ENCODE peak calls at places on chromosomes 11 and 22, in four cellular contexts. K is A549, Z is GM13977, T is bronchial epithelial cell. X is an unnamed sample.

GRCh38 chr22:24093855-24094254 is 82.8 kb downstream of the CABIN1 start:
- DNase-seq in K (no peak), Z (no peak), T (no peak), X (no peak)

GRCh38 chr11:57309106-57310059 is 15.4 kb downstream of the TNKS1BP1 start:
- DNase-seq in K (no peak), Z (no peak), T (no peak), X (no peak)

GRCh38 chr22:22046370-22046769 is 63.8 kb upstream of the TOP3B start:
- DNase-seq in K (no peak), Z (no peak), T (no peak), X (no peak)

GRCh38 chr22:29703595-29704195 is 16.1 kb upstream of the CABP7 start:
- DNase-seq in K (no peak), Z (no peak), T (no peak), X (no peak)

GRCh38 chr11:111231836-111232235 is 13.7 kb upstream of the POU2AF2 start:
- DNase-seq in K (no peak), Z (no peak), T (no peak), X (no peak)

GRCh38 chr22:39300198-39300830 is 19.1 kb downstream of the RPL3 start:
- DNase-seq in K (no peak), Z (no peak), T (no peak), X (no peak)

GRCh38 chr11:126061707-126062678 is 673 bp downstream of the CDON start:
- DNase-seq in K (peak; percentile 74), Z (peak; percentile 34), T (peak; percentile 45), X (no peak)

GRCh38 chr11:125069796-125070195 is 6.7 kb downstream of the SLC37A2 start:
- DNase-seq in K (no peak), Z (no peak), T (peak; percentile 54), X (no peak)

GRCh38 chr22:23539135-23539838 is 40.8 kb downstream of the IGLL1 start:
- DNase-seq in K (peak; percentile 36), Z (peak; percentile 75), T (peak; percentile 68), X (peak; percentile 50)

GRCh38 chr22:39244496-39245129 is at the start of gene PDGFB:
- DNase-seq in K (no peak), Z (no peak), T (no peak), X (no peak)

GRCh38 chr11:35367491-35367890 is 51.9 kb downstream of the SLC1A2 start:
- DNase-seq in K (no peak), Z (no peak), T (no peak), X (no peak)

GRCh38 chr22:45552580-45553332 is 50.1 kb downstream of the FBLN1 start:
- DNase-seq in K (no peak), Z (no peak), T (peak; percentile 20), X (no peak)

GRCh38 chr22:46829140-46829891 is 66.9 kb downstream of the TBC1D22A start:
- DNase-seq in K (peak; percentile 72), Z (no peak), T (peak; percentile 75), X (no peak)

GRCh38 chr11:62104816-62105610 is 18.8 kb upstream of the INCENP start:
- DNase-seq in K (no peak), Z (no peak), T (peak; percentile 28), X (no peak)

GRCh38 chr11:44764583-44764982 is 37.8 kb downstream of the TSPAN18 start:
- DNase-seq in K (no peak), Z (no peak), T (no peak), X (no peak)

GRCh38 chr22:19803736-19804267 is 43.2 kb downstream of the TBX1 start:
- DNase-seq in K (no peak), Z (no peak), T (no peak), X (no peak)

DNA sequence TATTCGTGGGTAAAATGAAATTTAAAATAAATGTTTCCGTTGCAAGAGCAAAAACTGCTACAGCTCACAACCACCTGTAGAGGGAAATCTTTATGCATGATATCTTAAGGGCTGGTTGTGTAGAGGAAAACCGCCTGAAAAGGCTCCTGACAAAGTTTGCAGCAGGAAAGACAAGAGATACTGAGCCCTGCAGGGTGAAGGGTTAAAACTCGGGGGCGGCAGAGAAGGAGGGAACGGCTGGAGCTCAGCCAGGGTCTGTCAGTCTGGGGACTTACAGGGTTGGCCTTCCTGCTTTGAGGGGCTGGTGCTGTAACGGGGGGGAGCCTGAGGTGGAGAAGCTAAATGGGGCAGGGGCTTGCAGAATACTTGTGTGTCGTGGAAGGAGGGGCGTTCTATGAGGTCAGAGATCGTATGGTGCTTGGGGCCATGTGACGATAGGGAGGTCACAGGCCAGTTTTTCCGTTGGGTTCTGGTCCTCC is 122.9 kb upstream of the HSD17B12 start:
- DNase-seq in K (no peak), Z (no peak), T (no peak), X (no peak)
- TF ChIP-seq CTCF in K (no peak), Z (peak; percentile 15), T (no peak), X (no peak)

DNA sequence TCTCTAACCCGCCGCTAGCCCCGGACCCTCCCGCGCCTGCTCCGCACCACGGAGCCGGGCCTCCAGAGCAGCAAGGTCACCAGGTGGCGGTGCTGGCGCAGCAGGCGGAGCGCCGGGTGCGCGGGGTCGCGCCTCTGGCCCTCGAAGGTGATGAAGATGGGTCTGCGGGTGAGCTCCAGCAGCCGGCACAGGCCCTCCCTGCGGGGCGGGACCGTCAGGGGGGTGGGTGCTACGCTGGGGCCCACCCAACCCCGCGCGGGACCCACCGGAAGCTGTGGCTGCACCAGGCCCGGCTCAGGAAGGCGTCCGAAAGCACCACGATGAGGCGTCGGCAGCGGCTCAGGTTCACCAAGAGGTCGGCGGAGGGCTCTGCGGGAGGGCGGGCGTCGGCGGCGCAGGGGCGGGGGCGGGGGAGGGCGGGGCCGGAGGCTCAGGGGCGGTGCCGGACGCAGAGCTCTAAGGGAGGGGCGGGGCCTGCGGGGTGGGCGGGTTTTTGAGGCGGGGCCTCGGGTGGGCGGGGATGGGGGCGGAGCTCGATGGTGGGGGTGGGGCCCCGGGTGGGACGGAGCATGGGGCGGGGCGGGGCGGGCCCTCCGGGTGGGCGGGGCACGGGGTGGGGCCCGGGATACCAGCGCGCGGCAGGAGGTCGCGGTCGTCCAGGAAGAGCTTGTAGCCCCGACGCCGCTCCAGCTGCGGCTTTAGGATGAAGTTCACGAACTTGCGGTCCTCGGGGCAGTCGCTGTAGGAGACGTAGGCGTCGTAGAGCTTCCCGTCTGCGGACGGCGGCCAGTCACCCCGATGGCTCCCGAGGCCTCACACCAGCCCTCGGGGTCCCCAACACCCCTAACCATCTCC is 7.8 kb downstream of the SIGIRR start:
- DNase-seq in K (peak; percentile 63), Z (peak; percentile 95), T (peak; percentile 73), X (peak; percentile 76)
- TF ChIP-seq CTCF in K (peak; percentile 20), Z (peak; percentile 38), T (peak; percentile 30), X (no peak)

GRCh38 chr11:41613321-41613720 is 153.9 kb upstream of the LRRC4C start:
- DNase-seq in K (no peak), Z (no peak), T (no peak), X (no peak)

DNA sequence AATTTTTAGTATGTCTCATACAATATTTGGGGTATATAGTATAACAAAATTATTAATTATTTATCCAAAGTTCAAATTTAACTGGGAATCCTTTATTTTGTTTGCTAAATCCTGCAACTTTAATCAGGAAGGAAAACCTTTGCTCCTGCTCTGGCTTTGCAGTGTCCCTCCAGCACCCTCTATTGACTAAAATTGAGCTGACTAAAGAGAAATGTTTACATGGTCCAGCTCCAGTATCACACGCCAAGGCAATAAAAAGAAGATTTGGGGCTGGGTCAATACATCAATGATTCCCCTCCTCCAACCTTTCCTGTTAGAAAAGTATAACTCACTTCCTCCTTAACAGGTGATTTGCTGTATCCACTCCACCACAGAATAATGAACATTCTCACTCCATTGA is 153.0 kb upstream of the LRRC4C start:
- DNase-seq in K (no peak), Z (no peak), T (peak; percentile 0), X (no peak)
- TF ChIP-seq CTCF in K (no peak), Z (peak; percentile 23), T (no peak), X (no peak)

GRCh38 chr11:130314749-130315285 is at the start of gene ZBTB44:
- DNase-seq in K (peak; percentile 63), Z (peak; percentile 97), T (peak; percentile 73), X (peak; percentile 76)

GRCh38 chr11:130318031-130318673 is 3.4 kb upstream of the ZBTB44 start:
- DNase-seq in K (no peak), Z (no peak), T (peak; percentile 35), X (no peak)

GRCh38 chr11:130313383-130314183 is 1.1 kb downstream of the ZBTB44 start:
- DNase-seq in K (no peak), Z (no peak), T (peak; percentile 42), X (no peak)

GRCh38 chr11:130314184-130314748 is 451 bp downstream of the ZBTB44 start:
- DNase-seq in K (peak; percentile 29), Z (peak; percentile 83), T (no peak), X (peak; percentile 75)

GRCh38 chr11:130315354-130315970 is 745 bp upstream of the ZBTB44 start:
- DNase-seq in K (no peak), Z (peak; percentile 56), T (peak; percentile 8), X (peak; percentile 35)
- TF ChIP-seq CTCF in K (no peak), Z (no peak), T (peak; percentile 22), X (no peak)